ENCODE peak calls at places on chromosome 6, in nine cellular contexts. E, F, Z, X, O, W, G, R and Q are unnamed samples.

GRCh38 chr6:132537977-132538376 is at the start of gene TAAR9:
- DNase-seq in O (no peak), G (no peak), E (no peak), W (no peak), Z (no peak), X (no peak), F (no peak), R (no peak), Q (no peak)

GRCh38 chr6:137353346-137353745 is 134.2 kb upstream of the IFNGR1 start:
- DNase-seq in O (peak; percentile 26), W (no peak), X (no peak), Z (no peak), G (no peak), E (no peak), F (peak; percentile 59), R (no peak), Q (no peak)

GRCh38 chr6:43669922-43670622 is 17.5 kb downstream of the MRPS18A start:
- DNase-seq in X (no peak), R (no peak), G (no peak), O (peak; percentile 77), Z (no peak), F (no peak), W (peak; percentile 52), E (no peak), Q (no peak)

GRCh38 chr6:169185692-169186485 is 67.8 kb downstream of the THBS2 start:
- DNase-seq in O (no peak), G (no peak), Z (no peak), F (no peak), X (no peak), R (no peak), E (no peak), W (no peak), Q (peak; percentile 60)

GRCh38 chr6:82989891-82990290 is 75.8 kb downstream of the UBE3D start:
- DNase-seq in G (no peak), X (peak; percentile 68), R (no peak), Z (no peak), O (no peak), F (no peak), E (no peak), W (no peak), Q (no peak)

GRCh38 chr6:33815854-33816253 is 12.1 kb upstream of the MLN start:
- DNase-seq in G (no peak), F (peak; percentile 28), W (peak; percentile 50), Z (no peak), E (no peak), O (no peak), R (no peak), X (no peak), Q (no peak)

GRCh38 chr6:158646023-158646888 is 1.7 kb upstream of the DYNLT1 start:
- DNase-seq in E (peak; percentile 14), Z (no peak), R (peak; percentile 93), O (peak; percentile 92), G (no peak), F (no peak), X (no peak), W (no peak), Q (peak; percentile 59)

GRCh38 chr6:32070814-32071466 is 32.7 kb downstream of the CYP21A2 start:
- DNase-seq in E (no peak), X (no peak), O (no peak), W (no peak), F (no peak), Z (no peak), G (no peak), R (no peak), Q (no peak)

GRCh38 chr6:10511477-10511876 is 9.7 kb upstream of the GCNT2 start:
- DNase-seq in Z (no peak), G (no peak), O (no peak), F (no peak), E (no peak), X (peak; percentile 8), R (no peak), W (no peak), Q (no peak)

GRCh38 chr6:41967312-41968287 is 26.0 kb upstream of the CCND3 start:
- DNase-seq in O (peak; percentile 87), W (peak; percentile 46), Z (no peak), G (peak; percentile 33), E (no peak), F (no peak), R (peak; percentile 66), X (peak; percentile 37), Q (no peak)

GRCh38 chr6:81996414-81996813 is 243.9 kb upstream of the TENT5A start:
- DNase-seq in O (no peak), Z (no peak), E (no peak), R (peak; percentile 79), X (peak; percentile 87), F (peak; percentile 55), G (peak; percentile 82), W (no peak), Q (no peak)

GRCh38 chr6:36779227-36779626 is 60.0 kb downstream of the CPNE5 start:
- DNase-seq in O (no peak), F (peak; percentile 42), G (no peak), E (no peak), X (no peak), Z (no peak), R (no peak), W (no peak), Q (no peak)

GRCh38 chr6:85620308-85620707 is 22.4 kb downstream of the SYNCRIP start:
- DNase-seq in O (no peak), E (no peak), X (peak; percentile 29), R (no peak), F (no peak), Z (no peak), W (no peak), G (no peak), Q (no peak)

GRCh38 chr6:56764081-56764566 is 121.4 kb upstream of the DST start:
- DNase-seq in Z (peak; percentile 38), F (peak; percentile 93), W (no peak), R (peak; percentile 62), X (peak; percentile 54), G (no peak), E (no peak), O (peak; percentile 38), Q (no peak)

GRCh38 chr6:7899046-7899888 is 11.3 kb downstream of the TXNDC5 start:
- DNase-seq in F (peak; percentile 56), Z (no peak), X (no peak), W (peak; percentile 50), O (no peak), G (no peak), R (no peak), E (no peak), Q (no peak)

GRCh38 chr6:160986831-160987230 is 4.7 kb upstream of the MAP3K4 start:
- DNase-seq in Z (no peak), E (no peak), O (no peak), W (no peak), X (no peak), G (no peak), R (no peak), F (no peak), Q (no peak)

GRCh38 chr6:28474441-28475219 is 31.3 kb upstream of the ZSCAN23 start:
- DNase-seq in W (peak; percentile 64), G (peak; percentile 75), Z (no peak), R (peak; percentile 82), X (peak; percentile 83), E (no peak), F (peak; percentile 89), O (peak; percentile 74), Q (no peak)

GRCh38 chr6:10350720-10351119 is 64.2 kb downstream of the TFAP2A start:
- DNase-seq in E (no peak), Z (no peak), X (no peak), F (no peak), G (no peak), R (no peak), O (no peak), W (no peak), Q (no peak)

GRCh38 chr6:43076928-43077809 is 1.1 kb downstream of the PTK7 start:
- DNase-seq in G (peak; percentile 47), F (no peak), Z (no peak), O (peak; percentile 47), W (no peak), R (peak; percentile 67), X (peak; percentile 53), E (no peak), Q (no peak)

GRCh38 chr6:150830409-150831165 is 34.9 kb upstream of the MTHFD1L start:
- DNase-seq in Z (no peak), R (no peak), O (no peak), F (no peak), X (peak; percentile 67), G (peak; percentile 32), E (no peak), W (no peak), Q (no peak)

GRCh38 chr6:21595265-21595950 is 1.9 kb downstream of the SOX4 start:
- DNase-seq in R (peak; percentile 46), E (no peak), G (peak; percentile 7), O (no peak), W (no peak), Z (peak; percentile 43), F (peak; percentile 69), X (peak; percentile 18), Q (no peak)
- TF ChIP-seq CTCF in R (peak; percentile 18), E (no peak), G (no peak), O (no peak), W (no peak), Z (peak; percentile 11), F (peak; percentile 18), X (no peak), Q (no peak)

DNA sequence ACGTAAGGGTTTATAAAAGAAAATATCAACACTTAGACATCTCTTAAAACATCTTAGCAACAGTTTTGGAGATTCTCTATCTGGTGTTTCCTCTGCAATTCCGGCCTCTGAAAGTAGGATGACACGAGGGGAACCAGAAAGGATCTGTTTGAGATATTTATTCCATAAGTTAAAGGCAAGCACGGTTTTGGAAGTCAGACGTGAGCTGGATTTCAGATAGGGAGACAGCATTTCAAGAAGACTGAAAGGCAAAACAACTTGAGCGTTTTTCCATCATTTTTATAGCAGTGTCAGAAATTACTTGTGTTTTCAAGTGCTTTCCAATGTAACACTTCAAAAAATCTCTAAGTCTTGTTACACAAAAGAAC is 52.9 kb upstream of the BTN3A2 start:
- DNase-seq in E (no peak), W (no peak), O (no peak), G (no peak), F (no peak), X (no peak), Z (no peak), R (peak; percentile 34), Q (no peak)
- TF ChIP-seq CTCF in E (no peak), W (no peak), O (no peak), G (no peak), F (no peak), X (no peak), Z (no peak), R (no peak), Q (no peak)

GRCh38 chr6:23927935-23928334 is 198.1 kb upstream of the NRSN1 start:
- DNase-seq in R (no peak), X (no peak), E (no peak), F (no peak), G (no peak), Z (no peak), W (no peak), O (no peak), Q (no peak)
- TF ChIP-seq CTCF in R (no peak), X (no peak), E (no peak), F (no peak), G (no peak), Z (no peak), W (no peak), O (no peak), Q (no peak)

GRCh38 chr6:164108869-164109769 is 694.6 kb downstream of the QKI start:
- DNase-seq in E (no peak), G (no peak), X (peak; percentile 45), F (no peak), O (no peak), W (no peak), R (no peak), Z (peak; percentile 84), Q (peak; percentile 73)
- TF ChIP-seq CTCF in E (no peak), G (no peak), X (no peak), F (no peak), O (no peak), W (no peak), R (no peak), Z (no peak), Q (no peak)